ENCODE peak calls at places on chromosome 19, in six cellular contexts. Q is right atrium auricular region, J is psoas muscle, T is heart right ventricle, P is thoracic aorta, L is small intestine. K is an unnamed sample. For H3K4me1, the result is how much of the 10 kb centered on the place peaks cover.

GRCh38 chr19:36115453-36116343 is at the start of gene TBCB:
- DNase-seq in Q (no peak), J (peak), T (peak), P (peak), L (peak), K (no peak)

GRCh38 chr19:426725-427445 is 17.9 kb upstream of the C2CD4C start:
- DNase-seq in Q (no peak), J (no peak), T (no peak), P (no peak), L (no peak), K (no peak)

GRCh38 chr19:38977445-38978314 is 2.1 kb upstream of the FBXO17 start:
- DNase-seq in Q (no peak), J (no peak), T (no peak), P (no peak), L (no peak), K (no peak)

GRCh38 chr19:58554494-58555368 is at the start of gene CHMP2A:
- DNase-seq in Q (peak), J (peak), T (peak), P (peak), L (peak), K (peak)

GRCh38 chr19:37346091-37346490 is 24.8 kb upstream of the ZNF527 start:
- DNase-seq in Q (no peak), J (no peak), T (no peak), P (no peak), L (no peak), K (no peak)

GRCh38 chr19:41367848-41368301 is 3.9 kb upstream of the B9D2 start:
- DNase-seq in Q (no peak), J (no peak), T (no peak), P (no peak), L (peak), K (no peak)

GRCh38 chr19:4455742-4456565 is 1.6 kb downstream of the UBXN6 start:
- DNase-seq in Q (no peak), J (peak), T (peak), P (no peak), L (no peak), K (no peak)

GRCh38 chr19:4987692-4988370 is 18.9 kb downstream of the KDM4B start:
- DNase-seq in Q (no peak), J (no peak), T (no peak), P (no peak), L (no peak), K (no peak)

GRCh38 chr19:42254850-42255765 is at the start of gene ERF:
- DNase-seq in Q (peak), J (peak), T (peak), P (peak), L (peak), K (peak)

GRCh38 chr19:55344444-55344843 is 4.8 kb downstream of the KMT5C start:
- DNase-seq in Q (no peak), J (no peak), T (no peak), P (no peak), L (no peak), K (no peak)

GRCh38 chr19:3458595-3459284 is 21.6 kb downstream of the SMIM24 start:
- DNase-seq in Q (no peak), J (no peak), T (peak), P (no peak), L (no peak), K (peak)

GRCh38 chr19:14318873-14319272 is 62.4 kb upstream of the ADGRE5 start:
- DNase-seq in Q (no peak), J (no peak), T (no peak), P (no peak), L (no peak), K (no peak)

GRCh38 chr19:33546656-33547055 is 25.1 kb upstream of the PEPD start:
- DNase-seq in Q (no peak), J (no peak), T (no peak), P (no peak), L (no peak), K (no peak)

GRCh38 chr19:49362048-49362925 is at the start of gene TEAD2:
- DNase-seq in Q (peak), J (peak), T (peak), P (no peak), L (peak), K (peak)

GRCh38 chr19:7927605-7928333 is 1.8 kb upstream of the CTXN1 start:
- DNase-seq in Q (no peak), J (peak), T (no peak), P (no peak), L (no peak), K (peak)

GRCh38 chr19:17294051-17294891 is 9.0 kb downstream of the ABHD8 start:
- DNase-seq in Q (no peak), J (no peak), T (no peak), P (no peak), L (no peak), K (no peak)

GRCh38 chr19:33124207-33125098 is 7.5 kb upstream of the WDR88 start:
- DNase-seq in Q (no peak), J (no peak), T (no peak), P (no peak), L (no peak), K (no peak)

GRCh38 chr19:50167314-50167721 is 4.2 kb upstream of the IZUMO2 start:
- DNase-seq in Q (no peak), J (no peak), T (no peak), P (no peak), L (peak), K (peak)

GRCh38 chr19:13053761-13054604 is 48.7 kb downstream of the LYL1 start:
- DNase-seq in Q (peak), J (peak), T (peak), P (no peak), L (no peak), K (peak)

GRCh38 chr19:33325920-33326319 is 23.6 kb upstream of the CEBPA start:
- DNase-seq in Q (peak), J (peak), T (no peak), P (no peak), L (no peak), K (peak)

GRCh38 chr19:56538761-56539263 is at the start of gene ZFP28:
- DNase-seq in Q (no peak), J (peak), T (peak), P (peak), L (no peak), K (peak)

GRCh38 chr19:14441041-14441938 is 8.2 kb downstream of the PKN1 start:
- DNase-seq in Q (no peak), J (no peak), T (no peak), P (no peak), L (no peak), K (no peak)

GRCh38 chr19:42184401-42184861 is 33.0 kb downstream of the DEDD2 start:
- DNase-seq in Q (peak), J (peak), T (peak), P (no peak), L (peak), K (peak)

GRCh38 chr19:7989071-7989575 is 16.3 kb downstream of the ELAVL1 start:
- DNase-seq in Q (no peak), J (no peak), T (no peak), P (no peak), L (no peak), K (no peak)

GRCh38 chr19:13241321-13242104 is 91.3 kb downstream of the IER2 start:
- DNase-seq in Q (no peak), J (no peak), T (no peak), P (no peak), L (peak), K (no peak)

GRCh38 chr19:20414133-20414532 is 151.4 kb downstream of the ZNF737 start:
- DNase-seq in Q (no peak), J (no peak), T (no peak), P (no peak), L (no peak), K (no peak)

GRCh38 chr19:35540356-35540927 is 5.0 kb upstream of the TMEM147 start:
- DNase-seq in Q (no peak), J (no peak), T (no peak), P (no peak), L (no peak), K (no peak)

GRCh38 chr19:18776288-18776594 is 14.9 kb downstream of the COMP start:
- DNase-seq in Q (no peak), J (no peak), T (no peak), P (no peak), L (no peak), K (no peak)

GRCh38 chr19:29675120-29675649 is 9.9 kb downstream of the PLEKHF1 start:
- DNase-seq in Q (no peak), J (no peak), T (no peak), P (no peak), L (no peak), K (no peak)

GRCh38 chr19:6271721-6272410 is 7.9 kb downstream of the MLLT1 start:
- DNase-seq in Q (peak), J (peak), T (peak), P (no peak), L (no peak), K (peak)

GRCh38 chr19:34364830-34365462 is at the start of gene GPI:
- DNase-seq in Q (no peak), J (peak), T (peak), P (no peak), L (peak), K (peak)

GRCh38 chr19:13055213-13056051 is 47.2 kb downstream of the LYL1 start:
- DNase-seq in Q (peak), J (peak), T (peak), P (peak), L (no peak), K (peak)

GRCh38 chr19:56623006-56623405 is 20.0 kb upstream of the SMIM17 start:
- DNase-seq in Q (no peak), J (no peak), T (no peak), P (no peak), L (no peak), K (no peak)

GRCh38 chr19:10762656-10763055 is 44.8 kb downstream of the DNM2 start:
- DNase-seq in Q (no peak), J (no peak), T (peak), P (no peak), L (peak), K (peak)

GRCh38 chr19:31356587-31357314 is 7.5 kb upstream of the TSHZ3 start:
- DNase-seq in Q (no peak), J (peak), T (no peak), P (no peak), L (peak), K (no peak)

GRCh38 chr19:6250024-6250605 is 29.7 kb downstream of the MLLT1 start:
- DNase-seq in Q (no peak), J (no peak), T (no peak), P (no peak), L (no peak), K (no peak)

GRCh38 chr19:3374369-3375112 is 8.2 kb downstream of the NFIC start:
- DNase-seq in Q (peak), J (peak), T (peak), P (no peak), L (no peak), K (peak)

GRCh38 chr19:40279761-40280607 is 5.2 kb downstream of the AKT2 start:
- DNase-seq in Q (no peak), J (no peak), T (no peak), P (no peak), L (no peak), K (no peak)
- H3K4me1 ChIP-seq in Q (under half), J (half or more), T (half or more), P (under half), L (under half), K (under half)

GRCh38 chr19:11763117-11763516 is 3.7 kb upstream of the ZNF441 start:
- DNase-seq in Q (no peak), J (no peak), T (no peak), P (no peak), L (no peak), K (no peak)

GRCh38 chr19:11763611-11764010 is 3.2 kb upstream of the ZNF441 start:
- DNase-seq in Q (no peak), J (no peak), T (no peak), P (no peak), L (no peak), K (no peak)

GRCh38 chr19:11769995-11770394 is 3.2 kb downstream of the ZNF441 start:
- DNase-seq in Q (no peak), J (no peak), T (no peak), P (no peak), L (no peak), K (no peak)

GRCh38 chr19:11767633-11768133 is 883 bp downstream of the ZNF441 start:
- DNase-seq in Q (peak), J (peak), T (peak), P (no peak), L (peak), K (peak)

GRCh38 chr19:11766597-11767591 is at the start of gene ZNF441:
- DNase-seq in Q (peak), J (peak), T (peak), P (peak), L (peak), K (peak)
- H3K4me3 ChIP-seq in Q (peak), J (peak), T (peak), P (peak), L (peak), K (peak)

GRCh38 chr19:44738603-44739585 is 9.6 kb upstream of the BCL3 start:
- DNase-seq in Q (no peak), J (no peak), T (no peak), P (no peak), L (peak), K (peak)

GRCh38 chr19:44745386-44745831 is 3.1 kb upstream of the BCL3 start:
- DNase-seq in Q (peak), J (peak), T (peak), P (no peak), L (peak), K (peak)

GRCh38 chr19:44741258-44741731 is 7.2 kb upstream of the BCL3 start:
- DNase-seq in Q (no peak), J (no peak), T (peak), P (no peak), L (no peak), K (no peak)

GRCh38 chr19:44740351-44740824 is 8.1 kb upstream of the BCL3 start:
- DNase-seq in Q (no peak), J (no peak), T (no peak), P (no peak), L (no peak), K (no peak)

GRCh38 chr19:44741841-44742352 is 6.6 kb upstream of the BCL3 start:
- DNase-seq in Q (peak), J (peak), T (peak), P (peak), L (peak), K (peak)
- H3K4me1 ChIP-seq in Q (under half), J (under half), T (under half), P (half or more), L (under half), K (half or more)

GRCh38 chr19:2084993-2085720 is 11.0 kb downstream of the MOB3A start:
- DNase-seq in Q (peak), J (peak), T (peak), P (no peak), L (peak), K (peak)
- H3K4me3 ChIP-seq in Q (no peak), J (no peak), T (peak), P (peak), L (peak), K (peak)